ENCODE peak calls at places on chromosomes 6 and 20, in ten cellular contexts. W is amygdala, U is nephron progenitor cell, C is WERI-Rb-1, K is hippocampal formation, X is BE2C, T is globus pallidus, R is left cardiac atrium, G is C1 segment of cervical spinal cord, F is ACHN. L is an unnamed sample.

GRCh38 chr20:18541741-18542140 is 25.5 kb upstream of the SMIM26 start:
- DNase-seq in R (no peak), W (no peak), U (no peak), K (no peak), G (no peak), C (no peak), T (no peak), X (no peak), F (peak), L (no peak)

GRCh38 chr20:873875-874607 is 40.5 kb downstream of the FAM110A start:
- DNase-seq in C (no peak), W (no peak), F (no peak), K (no peak), R (no peak), G (no peak), U (no peak), T (no peak), X (no peak), L (no peak)

GRCh38 chr6:168447741-168448140 is 6.8 kb downstream of the SMOC2 start:
- DNase-seq in T (no peak), C (no peak), R (no peak), F (no peak), W (no peak), G (no peak), X (no peak), U (no peak), K (no peak), L (no peak)

GRCh38 chr6:23696946-23697345 is 429.1 kb upstream of the NRSN1 start:
- DNase-seq in F (no peak), C (no peak), W (no peak), X (no peak), R (no peak), K (no peak), U (no peak), G (no peak), T (no peak), L (no peak)

GRCh38 chr6:41645007-41645618 is 6.8 kb downstream of the MDFI start:
- DNase-seq in W (no peak), K (no peak), U (peak), G (no peak), T (no peak), R (no peak), X (no peak), C (peak), F (no peak), L (no peak)

GRCh38 chr6:106547053-106547414 is 82.3 kb downstream of the RTN4IP1 start:
- DNase-seq in G (no peak), U (no peak), W (no peak), X (no peak), K (no peak), C (no peak), R (no peak), F (no peak), T (no peak), L (no peak)

GRCh38 chr20:62938105-62938888 is at the start of gene GID8:
- DNase-seq in K (peak), U (no peak), R (peak), C (peak), F (peak), T (peak), W (peak), X (peak), G (peak), L (no peak)

GRCh38 chr20:54167909-54168872 is 5.6 kb downstream of the CYP24A1 start:
- DNase-seq in R (no peak), T (no peak), X (no peak), K (no peak), G (no peak), W (no peak), F (peak), C (no peak), U (no peak), L (no peak)

GRCh38 chr20:15831201-15831600 is 742.0 kb downstream of the KIF16B start:
- DNase-seq in R (no peak), T (no peak), U (no peak), G (no peak), K (no peak), F (no peak), X (no peak), W (no peak), C (no peak), L (no peak)

GRCh38 chr20:57661201-57662027 is 41.2 kb upstream of the ZBP1 start:
- DNase-seq in U (peak), G (no peak), C (peak), F (no peak), X (peak), T (no peak), W (no peak), R (peak), K (no peak), L (no peak)

GRCh38 chr6:144296973-144297372 is 11.8 kb downstream of the UTRN start:
- DNase-seq in X (no peak), R (peak), G (no peak), C (no peak), F (no peak), U (no peak), T (no peak), W (no peak), K (no peak), L (no peak)

GRCh38 chr6:170522565-170523183 is 30.4 kb downstream of the PSMB1 start:
- DNase-seq in W (no peak), T (no peak), K (no peak), G (no peak), C (peak), R (peak), F (peak), X (peak), U (peak), L (no peak)

GRCh38 chr6:108635505-108636226 is 74.9 kb downstream of the FOXO3 start:
- DNase-seq in T (no peak), F (no peak), W (no peak), G (no peak), U (no peak), R (no peak), X (no peak), C (peak), K (no peak), L (no peak)

GRCh38 chr6:36314221-36315014 is 22.3 kb downstream of the BNIP5 start:
- DNase-seq in R (no peak), W (no peak), F (no peak), K (no peak), X (no peak), C (peak), T (no peak), G (no peak), U (no peak), L (no peak)

GRCh38 chr20:5864428-5864827 is 85.9 kb downstream of the TRMT6 start:
- DNase-seq in R (no peak), U (no peak), G (no peak), K (no peak), X (no peak), T (no peak), F (no peak), C (peak), W (no peak), L (no peak)

GRCh38 chr6:17042422-17043147 is 59.3 kb upstream of the STMND1 start:
- DNase-seq in F (peak), K (peak), G (no peak), T (peak), C (peak), W (no peak), R (peak), U (peak), X (no peak), L (no peak)

GRCh38 chr20:63177785-63178444 is 38.0 kb downstream of the YTHDF1 start:
- DNase-seq in T (no peak), U (peak), F (no peak), X (no peak), R (no peak), W (no peak), K (no peak), C (no peak), G (no peak), L (no peak)

GRCh38 chr6:30682181-30683117 is 4.0 kb downstream of the PPP1R18 start:
- DNase-seq in G (peak), W (no peak), U (peak), K (no peak), X (peak), T (peak), R (peak), C (peak), F (peak), L (peak)

GRCh38 chr6:50791900-50792508 is 26.7 kb upstream of the TFAP2B start:
- DNase-seq in U (peak), X (peak), T (peak), R (no peak), F (peak), C (peak), W (no peak), G (no peak), K (peak), L (no peak)

GRCh38 chr20:63686492-63687321 is 9.7 kb upstream of the TNFRSF6B start:
- DNase-seq in C (no peak), W (no peak), G (no peak), X (no peak), F (no peak), K (no peak), R (peak), U (no peak), T (no peak), L (peak)

GRCh38 chr6:1407499-1407990 is 18.2 kb downstream of the FOXF2 start:
- DNase-seq in F (no peak), W (no peak), R (no peak), K (no peak), X (no peak), C (no peak), U (no peak), T (no peak), G (no peak), L (no peak)

GRCh38 chr20:45500022-45500421 is 15.4 kb downstream of the SPINT3 start:
- DNase-seq in U (no peak), W (no peak), R (no peak), T (no peak), C (no peak), X (no peak), K (no peak), F (no peak), G (no peak), L (no peak)

GRCh38 chr6:143449082-143449481 is 1.4 kb downstream of the ADAT2 start:
- DNase-seq in U (no peak), C (no peak), T (no peak), K (no peak), R (no peak), X (no peak), F (no peak), G (no peak), W (no peak), L (no peak)

GRCh38 chr20:57664924-57665588 is 44.8 kb downstream of the PMEPA1 start:
- DNase-seq in T (no peak), X (peak), K (no peak), U (no peak), C (no peak), R (no peak), F (no peak), W (no peak), G (no peak), L (no peak)

GRCh38 chr6:160756871-160757270 is 54.8 kb downstream of the PLG start:
- DNase-seq in U (no peak), R (no peak), G (no peak), C (peak), X (no peak), F (no peak), W (no peak), K (no peak), T (no peak), L (no peak)

GRCh38 chr20:58652606-58653303 is 1.7 kb downstream of the STX16 start:
- DNase-seq in U (no peak), F (peak), C (no peak), W (no peak), X (no peak), G (no peak), T (no peak), R (no peak), K (no peak), L (no peak)

GRCh38 chr6:57324538-57324937 is 7.1 kb downstream of the PRIM2 start:
- DNase-seq in W (no peak), F (peak), U (no peak), R (no peak), T (no peak), X (no peak), G (no peak), K (peak), C (no peak), L (no peak)

GRCh38 chr20:40230486-40230885 is 458.6 kb downstream of the MAFB start:
- DNase-seq in X (no peak), G (no peak), R (no peak), K (no peak), U (no peak), W (no peak), F (no peak), C (no peak), T (no peak), L (no peak)

GRCh38 chr6:93017213-93017612 is 402.1 kb downstream of the EPHA7 start:
- DNase-seq in W (no peak), U (no peak), R (no peak), C (peak), K (no peak), F (peak), G (no peak), X (no peak), T (no peak), L (no peak)

GRCh38 chr20:31484001-31484400 is 8.9 kb downstream of the REM1 start:
- DNase-seq in C (no peak), R (no peak), U (no peak), G (no peak), F (no peak), K (no peak), W (no peak), T (no peak), X (peak), L (no peak)

GRCh38 chr6:166757226-166758135 is 130.4 kb upstream of the RPS6KA2 start:
- DNase-seq in T (no peak), G (no peak), W (no peak), F (no peak), U (peak), K (no peak), C (no peak), R (no peak), X (peak), L (no peak)

GRCh38 chr6:136037885-136038460 is 186.5 kb downstream of the PDE7B start:
- DNase-seq in F (no peak), W (no peak), U (peak), C (no peak), K (no peak), X (no peak), R (peak), T (no peak), G (no peak), L (no peak)

GRCh38 chr6:27303613-27304272 is 8.3 kb downstream of the POM121L2 start:
- DNase-seq in F (no peak), K (no peak), U (no peak), X (no peak), R (no peak), T (no peak), W (no peak), G (no peak), C (no peak), L (no peak)

GRCh38 chr6:136677344-136677743 is 114.9 kb downstream of the MAP3K5 start:
- DNase-seq in K (no peak), W (no peak), U (no peak), X (no peak), R (no peak), C (no peak), F (no peak), T (no peak), G (no peak), L (no peak)

GRCh38 chr20:61597996-61598395 is 345.9 kb downstream of the CDH4 start:
- DNase-seq in U (no peak), W (no peak), C (no peak), G (no peak), R (no peak), F (no peak), T (no peak), X (no peak), K (no peak), L (no peak)

GRCh38 chr6:84738996-84739865 is 25.2 kb downstream of the TBX18 start:
- DNase-seq in T (no peak), U (no peak), R (no peak), K (no peak), X (no peak), G (no peak), C (no peak), W (no peak), F (no peak), L (no peak)

GRCh38 chr6:136923116-136923953 is 1.2 kb downstream of the SLC35D3 start:
- DNase-seq in W (no peak), T (no peak), X (no peak), U (peak), C (no peak), F (no peak), R (no peak), G (no peak), K (no peak), L (no peak)

GRCh38 chr6:109051301-109051700 is 43.3 kb downstream of the SESN1 start:
- DNase-seq in T (no peak), C (no peak), W (no peak), X (no peak), K (no peak), U (no peak), F (no peak), R (no peak), G (no peak), L (no peak)

GRCh38 chr6:900716-901605 is 208.0 kb upstream of the EXOC2 start:
- DNase-seq in U (no peak), K (no peak), F (no peak), T (no peak), C (no peak), R (no peak), G (no peak), W (no peak), X (no peak), L (no peak)